ENCODE peak calls at places on chromosomes 2 and 18, in ten cellular contexts. One of them, this sample, is unnamed.

GRCh38 chr2:106582431-106583143 is 95.4 kb downstream of the CD8B2 start:
- DNase-seq in mammary epithelial cell: peak; percentile 53
- DNase-seq in right atrium auricular region: peak; percentile 83
- DNase-seq in left ventricle myocardium inferior: peak; percentile 58
- DNase-seq in neural progenitor cell: peak; percentile 86
- DNase-seq in kidney: peak; percentile 83
- DNase-seq in fibroblast of lung: peak; percentile 62
- DNase-seq in brain microvascular endothelial cell: peak; percentile 76
- DNase-seq in HCT116: peak; percentile 66
- DNase-seq in tibial artery: peak; percentile 86
- DNase-seq in this sample: peak; percentile 86

GRCh38 chr2:210310550-210310949 is 4.4 kb downstream of the MYL1 start:
- DNase-seq in HCT116: no peak
- DNase-seq in fibroblast of lung: no peak
- DNase-seq in left ventricle myocardium inferior: no peak
- DNase-seq in mammary epithelial cell: no peak
- DNase-seq in neural progenitor cell: no peak
- DNase-seq in tibial artery: no peak
- DNase-seq in brain microvascular endothelial cell: no peak
- DNase-seq in right atrium auricular region: no peak
- DNase-seq in kidney: no peak
- DNase-seq in this sample: no peak

GRCh38 chr2:15533860-15534480 is 27.2 kb downstream of the NBAS start:
- DNase-seq in tibial artery: no peak
- DNase-seq in kidney: no peak
- DNase-seq in neural progenitor cell: no peak
- DNase-seq in right atrium auricular region: no peak
- DNase-seq in left ventricle myocardium inferior: no peak
- DNase-seq in brain microvascular endothelial cell: no peak
- DNase-seq in fibroblast of lung: no peak
- DNase-seq in HCT116: no peak
- DNase-seq in mammary epithelial cell: no peak
- DNase-seq in this sample: no peak

GRCh38 chr18:68893396-68893795 is 95.5 kb downstream of the CCDC102B start:
- DNase-seq in fibroblast of lung: no peak
- DNase-seq in neural progenitor cell: no peak
- DNase-seq in HCT116: no peak
- DNase-seq in left ventricle myocardium inferior: no peak
- DNase-seq in tibial artery: no peak
- DNase-seq in kidney: no peak
- DNase-seq in mammary epithelial cell: no peak
- DNase-seq in brain microvascular endothelial cell: no peak
- DNase-seq in right atrium auricular region: no peak
- DNase-seq in this sample: no peak

GRCh38 chr2:161173541-161174194 is 13.4 kb downstream of the TANK start:
- DNase-seq in tibial artery: no peak
- DNase-seq in neural progenitor cell: no peak
- DNase-seq in left ventricle myocardium inferior: no peak
- DNase-seq in mammary epithelial cell: no peak
- DNase-seq in HCT116: no peak
- DNase-seq in fibroblast of lung: no peak
- DNase-seq in kidney: no peak
- DNase-seq in brain microvascular endothelial cell: no peak
- DNase-seq in right atrium auricular region: no peak
- DNase-seq in this sample: no peak

GRCh38 chr18:77597726-77598125 is 348.1 kb downstream of the GALR1 start:
- DNase-seq in fibroblast of lung: peak; percentile 3
- DNase-seq in mammary epithelial cell: no peak
- DNase-seq in brain microvascular endothelial cell: no peak
- DNase-seq in neural progenitor cell: no peak
- DNase-seq in tibial artery: no peak
- DNase-seq in HCT116: no peak
- DNase-seq in right atrium auricular region: no peak
- DNase-seq in kidney: no peak
- DNase-seq in left ventricle myocardium inferior: no peak
- DNase-seq in this sample: no peak

GRCh38 chr2:237752761-237753165 is 45.8 kb upstream of the RBM44 start:
- DNase-seq in left ventricle myocardium inferior: no peak
- DNase-seq in neural progenitor cell: no peak
- DNase-seq in right atrium auricular region: no peak
- DNase-seq in kidney: no peak
- DNase-seq in fibroblast of lung: no peak
- DNase-seq in HCT116: no peak
- DNase-seq in mammary epithelial cell: no peak
- DNase-seq in tibial artery: no peak
- DNase-seq in brain microvascular endothelial cell: no peak
- DNase-seq in this sample: no peak

GRCh38 chr18:49238433-49239042 is 221.9 kb downstream of the DYM start:
- DNase-seq in fibroblast of lung: peak; percentile 21
- DNase-seq in brain microvascular endothelial cell: peak; percentile 43
- DNase-seq in mammary epithelial cell: no peak
- DNase-seq in HCT116: peak; percentile 13
- DNase-seq in neural progenitor cell: peak; percentile 57
- DNase-seq in kidney: no peak
- DNase-seq in tibial artery: no peak
- DNase-seq in left ventricle myocardium inferior: no peak
- DNase-seq in right atrium auricular region: no peak
- DNase-seq in this sample: peak; percentile 72

GRCh38 chr2:96531872-96532505 is 4.6 kb upstream of the ARID5A start:
- DNase-seq in HCT116: peak; percentile 95
- DNase-seq in mammary epithelial cell: peak; percentile 99
- DNase-seq in tibial artery: peak; percentile 99
- DNase-seq in left ventricle myocardium inferior: peak; percentile 91
- DNase-seq in right atrium auricular region: peak; percentile 99
- DNase-seq in neural progenitor cell: peak; percentile 75
- DNase-seq in fibroblast of lung: peak; percentile 99
- DNase-seq in brain microvascular endothelial cell: peak; percentile 99
- DNase-seq in kidney: peak; percentile 96
- DNase-seq in this sample: peak; percentile 99

GRCh38 chr18:31302991-31303390 is 15.0 kb upstream of the DSG1 start:
- DNase-seq in tibial artery: no peak
- DNase-seq in fibroblast of lung: peak; percentile 79
- DNase-seq in neural progenitor cell: no peak
- DNase-seq in brain microvascular endothelial cell: no peak
- DNase-seq in left ventricle myocardium inferior: no peak
- DNase-seq in kidney: no peak
- DNase-seq in mammary epithelial cell: peak; percentile 83
- DNase-seq in right atrium auricular region: no peak
- DNase-seq in HCT116: peak; percentile 21
- DNase-seq in this sample: no peak

GRCh38 chr2:238020816-238021215 is 40.0 kb upstream of the SCLY start:
- DNase-seq in right atrium auricular region: no peak
- DNase-seq in HCT116: no peak
- DNase-seq in fibroblast of lung: no peak
- DNase-seq in neural progenitor cell: no peak
- DNase-seq in brain microvascular endothelial cell: no peak
- DNase-seq in kidney: no peak
- DNase-seq in left ventricle myocardium inferior: no peak
- DNase-seq in tibial artery: no peak
- DNase-seq in mammary epithelial cell: no peak
- DNase-seq in this sample: no peak

GRCh38 chr2:11388262-11389047 is 44.0 kb upstream of the ROCK2 start:
- DNase-seq in fibroblast of lung: no peak
- DNase-seq in right atrium auricular region: no peak
- DNase-seq in HCT116: no peak
- DNase-seq in brain microvascular endothelial cell: no peak
- DNase-seq in tibial artery: no peak
- DNase-seq in mammary epithelial cell: no peak
- DNase-seq in left ventricle myocardium inferior: no peak
- DNase-seq in neural progenitor cell: no peak
- DNase-seq in kidney: no peak
- DNase-seq in this sample: no peak

GRCh38 chr18:48897531-48897930 is 53.2 kb downstream of the SMAD7 start:
- DNase-seq in mammary epithelial cell: no peak
- DNase-seq in neural progenitor cell: no peak
- DNase-seq in brain microvascular endothelial cell: no peak
- DNase-seq in fibroblast of lung: peak; percentile 46
- DNase-seq in HCT116: no peak
- DNase-seq in tibial artery: peak; percentile 73
- DNase-seq in right atrium auricular region: no peak
- DNase-seq in kidney: no peak
- DNase-seq in left ventricle myocardium inferior: no peak
- DNase-seq in this sample: no peak

GRCh38 chr2:121194626-121195025 is 90.4 kb downstream of the TFCP2L1 start:
- DNase-seq in HCT116: no peak
- DNase-seq in left ventricle myocardium inferior: no peak
- DNase-seq in brain microvascular endothelial cell: no peak
- DNase-seq in kidney: no peak
- DNase-seq in right atrium auricular region: no peak
- DNase-seq in mammary epithelial cell: no peak
- DNase-seq in neural progenitor cell: no peak
- DNase-seq in tibial artery: no peak
- DNase-seq in fibroblast of lung: no peak
- DNase-seq in this sample: no peak
- H3K27ac ChIP-seq in HCT116: no peak overlapping the region
- H3K27ac ChIP-seq in left ventricle myocardium inferior: no peak overlapping the region
- H3K27ac ChIP-seq in brain microvascular endothelial cell: no peak overlapping the region
- H3K27ac ChIP-seq in kidney: no peak overlapping the region
- H3K27ac ChIP-seq in right atrium auricular region: no peak overlapping the region
- H3K27ac ChIP-seq in mammary epithelial cell: no peak overlapping the region
- H3K27ac ChIP-seq in neural progenitor cell: no peak overlapping the region
- H3K27ac ChIP-seq in tibial artery: no peak overlapping the region
- H3K27ac ChIP-seq in fibroblast of lung: no peak overlapping the region
- H3K27ac ChIP-seq in this sample: no peak overlapping the region

DNA sequence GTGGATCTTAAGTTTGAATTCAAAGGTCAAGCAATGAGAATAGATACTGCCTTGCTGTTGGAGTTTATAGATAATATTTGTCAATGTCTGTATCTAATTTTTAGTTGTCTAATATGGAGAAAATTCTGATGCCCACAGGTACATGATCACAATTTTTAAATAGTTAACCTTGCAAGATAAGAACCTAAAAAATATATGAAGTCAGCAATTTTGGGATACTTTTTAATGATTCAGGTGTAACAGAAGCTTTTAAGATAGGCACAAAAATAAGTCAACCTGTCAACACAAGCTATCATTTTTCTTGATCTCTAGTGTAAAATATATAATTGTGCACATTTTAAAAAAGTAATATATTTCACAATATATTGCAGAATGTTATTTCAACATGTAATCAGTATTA is 92.5 kb upstream of the IL1R2 start:
- DNase-seq in neural progenitor cell: no peak
- DNase-seq in tibial artery: no peak
- DNase-seq in brain microvascular endothelial cell: no peak
- DNase-seq in left ventricle myocardium inferior: no peak
- DNase-seq in kidney: no peak
- DNase-seq in HCT116: no peak
- DNase-seq in right atrium auricular region: no peak
- DNase-seq in mammary epithelial cell: no peak
- DNase-seq in fibroblast of lung: no peak
- DNase-seq in this sample: no peak
- H3K36me3 ChIP-seq in neural progenitor cell: no peaks in the 10 kb centered on the region
- H3K36me3 ChIP-seq in tibial artery: peaks cover 4% of the 10 kb centered on the region
- H3K36me3 ChIP-seq in brain microvascular endothelial cell: peaks cover 14% of the 10 kb centered on the region
- H3K36me3 ChIP-seq in left ventricle myocardium inferior: peaks cover 5% of the 10 kb centered on the region
- H3K36me3 ChIP-seq in kidney: no peaks in the 10 kb centered on the region
- H3K36me3 ChIP-seq in HCT116: no peaks in the 10 kb centered on the region
- H3K36me3 ChIP-seq in right atrium auricular region: no peaks in the 10 kb centered on the region
- H3K36me3 ChIP-seq in mammary epithelial cell: peaks cover 20% of the 10 kb centered on the region
- H3K36me3 ChIP-seq in fibroblast of lung: peaks cover 5% of the 10 kb centered on the region
- H3K36me3 ChIP-seq in this sample: no peaks in the 10 kb centered on the region

DNA sequence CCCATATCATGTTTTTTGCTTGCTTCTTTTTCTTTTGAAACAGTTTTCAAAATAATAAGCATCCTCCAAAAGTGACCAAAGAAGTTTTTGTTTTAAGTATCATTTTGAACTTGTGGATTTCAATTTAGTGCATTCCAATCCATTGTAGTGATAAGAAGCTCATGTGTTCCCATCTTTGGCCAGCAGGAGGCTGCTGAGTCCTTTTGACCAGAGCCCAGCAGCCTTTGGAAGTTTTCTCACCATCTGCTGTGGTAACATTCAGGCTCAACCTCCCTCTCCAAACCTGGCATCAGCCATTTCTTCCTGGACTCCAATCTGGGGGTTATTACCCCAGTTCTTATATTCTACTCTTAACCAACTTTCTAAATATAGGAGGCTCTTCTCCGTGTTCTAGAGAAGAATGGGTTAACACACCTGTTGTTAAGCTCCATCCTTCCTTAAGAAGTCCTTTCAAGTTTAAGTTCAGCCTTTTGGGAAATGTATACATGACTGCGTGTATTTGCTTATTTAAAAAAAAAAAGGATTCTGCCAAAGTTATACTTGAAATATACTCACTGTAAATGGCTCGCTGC is 39.0 kb upstream of the MAL start:
- DNase-seq in fibroblast of lung: peak; percentile 56
- DNase-seq in left ventricle myocardium inferior: no peak
- DNase-seq in tibial artery: no peak
- DNase-seq in right atrium auricular region: peak; percentile 57
- DNase-seq in brain microvascular endothelial cell: peak; percentile 76
- DNase-seq in neural progenitor cell: peak; percentile 25
- DNase-seq in kidney: no peak
- DNase-seq in HCT116: peak; percentile 54
- DNase-seq in mammary epithelial cell: peak; percentile 41
- DNase-seq in this sample: peak; percentile 76
- TF ChIP-seq CTCF in fibroblast of lung: peak; percentile 85
- TF ChIP-seq CTCF in left ventricle myocardium inferior: peak; percentile 73
- TF ChIP-seq CTCF in tibial artery: peak; percentile 40
- TF ChIP-seq CTCF in right atrium auricular region: peak; percentile 53
- TF ChIP-seq CTCF in brain microvascular endothelial cell: peak; percentile 82
- TF ChIP-seq CTCF in neural progenitor cell: peak; percentile 35
- TF ChIP-seq CTCF in kidney: peak; percentile 78
- TF ChIP-seq CTCF in HCT116: peak; percentile 79
- TF ChIP-seq CTCF in mammary epithelial cell: peak; percentile 87
- TF ChIP-seq CTCF in this sample: peak; percentile 76

GRCh38 chr18:58104071-58104470 is 60.0 kb downstream of the NEDD4L start:
- DNase-seq in left ventricle myocardium inferior: no peak
- DNase-seq in neural progenitor cell: no peak
- DNase-seq in brain microvascular endothelial cell: no peak
- DNase-seq in fibroblast of lung: no peak
- DNase-seq in kidney: no peak
- DNase-seq in tibial artery: no peak
- DNase-seq in right atrium auricular region: no peak
- DNase-seq in mammary epithelial cell: no peak
- DNase-seq in HCT116: no peak
- DNase-seq in this sample: no peak

GRCh38 chr18:58103339-58103930 is 59.4 kb downstream of the NEDD4L start:
- DNase-seq in right atrium auricular region: no peak
- DNase-seq in HCT116: no peak
- DNase-seq in mammary epithelial cell: no peak
- DNase-seq in kidney: no peak
- DNase-seq in neural progenitor cell: no peak
- DNase-seq in tibial artery: no peak
- DNase-seq in brain microvascular endothelial cell: no peak
- DNase-seq in fibroblast of lung: no peak
- DNase-seq in left ventricle myocardium inferior: no peak
- DNase-seq in this sample: no peak

GRCh38 chr18:58105908-58106673 is 62.1 kb downstream of the NEDD4L start:
- DNase-seq in brain microvascular endothelial cell: no peak
- DNase-seq in mammary epithelial cell: no peak
- DNase-seq in kidney: no peak
- DNase-seq in fibroblast of lung: peak; percentile 6
- DNase-seq in left ventricle myocardium inferior: no peak
- DNase-seq in right atrium auricular region: no peak
- DNase-seq in neural progenitor cell: no peak
- DNase-seq in tibial artery: no peak
- DNase-seq in HCT116: no peak
- DNase-seq in this sample: no peak

GRCh38 chr18:58106674-58107058 is 62.6 kb downstream of the NEDD4L start:
- DNase-seq in mammary epithelial cell: no peak
- DNase-seq in left ventricle myocardium inferior: no peak
- DNase-seq in fibroblast of lung: no peak
- DNase-seq in HCT116: no peak
- DNase-seq in right atrium auricular region: no peak
- DNase-seq in kidney: no peak
- DNase-seq in brain microvascular endothelial cell: no peak
- DNase-seq in tibial artery: no peak
- DNase-seq in neural progenitor cell: no peak
- DNase-seq in this sample: no peak

GRCh38 chr18:58105206-58105907 is 61.3 kb downstream of the NEDD4L start:
- DNase-seq in brain microvascular endothelial cell: no peak
- DNase-seq in mammary epithelial cell: no peak
- DNase-seq in left ventricle myocardium inferior: no peak
- DNase-seq in neural progenitor cell: no peak
- DNase-seq in tibial artery: no peak
- DNase-seq in right atrium auricular region: no peak
- DNase-seq in fibroblast of lung: peak; percentile 8
- DNase-seq in HCT116: no peak
- DNase-seq in kidney: no peak
- DNase-seq in this sample: no peak
- H3K27ac ChIP-seq in brain microvascular endothelial cell: no peak overlapping the region
- H3K27ac ChIP-seq in mammary epithelial cell: no peak overlapping the region
- H3K27ac ChIP-seq in left ventricle myocardium inferior: no peak overlapping the region
- H3K27ac ChIP-seq in neural progenitor cell: no peak overlapping the region
- H3K27ac ChIP-seq in tibial artery: no peak overlapping the region
- H3K27ac ChIP-seq in right atrium auricular region: peak overlapping the region; percentile 37
- H3K27ac ChIP-seq in fibroblast of lung: no peak overlapping the region
- H3K27ac ChIP-seq in HCT116: no peak overlapping the region
- H3K27ac ChIP-seq in kidney: no peak overlapping the region
- H3K27ac ChIP-seq in this sample: no peak overlapping the region